ENCODE peak calls at places on chromosomes 4 and X, in six cellular contexts. G is mammary epithelial cell; M is effector memory CD4-positive, alpha-beta T cell; J is choroid plexus epithelial cell; S is stimulated activated CD8-positive, alpha-beta memory T cell treated with anti-CD3 and anti-CD28 coated beads, Interleukin-2, amount 100 ng/mL, for 48 hours; L is GM20000. R is an unnamed sample.
A peak's percentile ranks its signal among the peaks of the same experiment; 100 is the strongest.

GRCh38 chr4:169955521-169955920 is 70.7 kb downstream of the MFAP3L start:
- DNase-seq in G (no peak), M (no peak), J (no peak), S (no peak), L (no peak), R (no peak)

GRCh38 chr4:22688236-22688635 is 4.5 kb upstream of the GBA3 start:
- DNase-seq in G (peak; percentile 43), M (no peak), J (peak; percentile 4), S (no peak), L (no peak), R (no peak)

GRCh38 chrX:154091678-154092077 is 5.8 kb downstream of the MECP2 start:
- DNase-seq in G (no peak), M (no peak), J (no peak), S (no peak), L (no peak), R (no peak)

GRCh38 chr4:125837493-125838238 is 522.9 kb downstream of the FAT4 start:
- DNase-seq in G (no peak), M (no peak), J (no peak), S (no peak), L (no peak), R (no peak)

GRCh38 chr4:82801910-82802521 is 3.4 kb upstream of the SCD5 start:
- DNase-seq in G (peak; percentile 46), M (no peak), J (peak; percentile 72), S (no peak), L (no peak), R (no peak)

GRCh38 chr4:85700362-85700761 is 225.4 kb downstream of the ARHGAP24 start:
- DNase-seq in G (no peak), M (no peak), J (no peak), S (no peak), L (no peak), R (no peak)

GRCh38 chrX:138745215-138745614 is 33.7 kb upstream of the FGF13 start:
- DNase-seq in G (peak; percentile 36), M (no peak), J (peak; percentile 50), S (no peak), L (peak; percentile 6), R (no peak)

GRCh38 chrX:107107459-107107858 is 11.2 kb downstream of the RBM41 start:
- DNase-seq in G (peak; percentile 27), M (no peak), J (no peak), S (no peak), L (no peak), R (no peak)

GRCh38 chrX:2266445-2267349 is 234.1 kb downstream of the DHRSX start:
- DNase-seq in G (no peak), M (no peak), J (no peak), S (no peak), L (no peak), R (no peak)

GRCh38 chrX:10166731-10167149 is 10.0 kb downstream of the CLCN4 start:
- DNase-seq in G (peak; percentile 48), M (no peak), J (no peak), S (peak; percentile 3), L (no peak), R (no peak)

GRCh38 chr4:165532976-165533375 is 154.2 kb downstream of the CPE start:
- DNase-seq in G (no peak), M (no peak), J (no peak), S (no peak), L (no peak), R (no peak)

GRCh38 chr4:63563288-63564014 is 845.8 kb downstream of the TECRL start:
- DNase-seq in G (no peak), M (no peak), J (no peak), S (no peak), L (no peak), R (no peak)

GRCh38 chrX:66638591-66639500 is at the start of gene EDA2R:
- DNase-seq in G (peak; percentile 89), M (no peak), J (peak; percentile 93), S (no peak), L (peak; percentile 70), R (no peak)

GRCh38 chr4:140686799-140687198 is 69.4 kb downstream of the TBC1D9 start:
- DNase-seq in G (no peak), M (no peak), J (no peak), S (no peak), L (no peak), R (no peak)

GRCh38 chr4:171281359-171281758 is 531.8 kb upstream of the GALNTL6 start:
- DNase-seq in G (no peak), M (no peak), J (no peak), S (no peak), L (no peak), R (no peak)

GRCh38 chr4:123832173-123833026 is 435.8 kb downstream of the SPRY1 start:
- DNase-seq in G (peak; percentile 94), M (no peak), J (peak; percentile 100), S (no peak), L (no peak), R (no peak)

GRCh38 chr4:1375051-1375721 is 28.2 kb downstream of the UVSSA start:
- DNase-seq in G (no peak), M (no peak), J (no peak), S (no peak), L (no peak), R (no peak)

GRCh38 chr4:11614426-11614825 is 185.7 kb upstream of the HS3ST1 start:
- DNase-seq in G (peak; percentile 87), M (no peak), J (peak; percentile 36), S (no peak), L (no peak), R (no peak)

GRCh38 chrX:3540105-3540504 is 173.3 kb downstream of the PRKX start:
- DNase-seq in G (peak; percentile 48), M (no peak), J (no peak), S (no peak), L (no peak), R (no peak)

GRCh38 chrX:154382483-154383069 is 3.5 kb downstream of the EMD start:
- DNase-seq in G (no peak), M (no peak), J (no peak), S (no peak), L (no peak), R (no peak)

GRCh38 chrX:8783100-8784098 is 17.8 kb downstream of the FAM9A start:
- DNase-seq in G (no peak), M (no peak), J (peak; percentile 12), S (peak; percentile 18), L (peak; percentile 50), R (peak; percentile 19)

GRCh38 chrX:110667706-110668105 is 127.9 kb downstream of the CHRDL1 start:
- DNase-seq in G (no peak), M (no peak), J (no peak), S (no peak), L (no peak), R (no peak)

GRCh38 chr4:8191136-8191747 is 7.8 kb upstream of the SH3TC1 start:
- DNase-seq in G (peak; percentile 70), M (no peak), J (peak; percentile 91), S (no peak), L (no peak), R (no peak)

GRCh38 chr4:26410385-26411293 is 79.6 kb downstream of the CCKAR start:
- DNase-seq in G (peak; percentile 42), M (no peak), J (peak; percentile 80), S (no peak), L (peak; percentile 39), R (peak; percentile 4)

GRCh38 chrX:119880552-119881437 is 9.2 kb downstream of the NDUFA1 start:
- DNase-seq in G (peak; percentile 29), M (no peak), J (peak; percentile 78), S (no peak), L (peak; percentile 56), R (no peak)

GRCh38 chrX:78514852-78515251 is 144.3 kb downstream of the RTL3 start:
- DNase-seq in G (peak; percentile 37), M (no peak), J (no peak), S (no peak), L (peak; percentile 2), R (no peak)

GRCh38 chr4:77579406-77580076 is 26.1 kb upstream of the CXCL13 start:
- DNase-seq in G (peak; percentile 87), M (no peak), J (peak; percentile 85), S (no peak), L (no peak), R (no peak)

GRCh38 chr4:169810325-169811323 is 52.9 kb upstream of the HPF1 start:
- DNase-seq in G (peak; percentile 55), M (no peak), J (peak; percentile 92), S (no peak), L (peak; percentile 68), R (no peak)

GRCh38 chr4:147057631-147057980 is 111.9 kb upstream of the TTC29 start:
- DNase-seq in G (peak; percentile 20), M (no peak), J (peak; percentile 71), S (no peak), L (no peak), R (no peak)

GRCh38 chr4:74738756-74739155 is 55.6 kb downstream of the BTC start:
- DNase-seq in G (peak; percentile 52), M (no peak), J (no peak), S (no peak), L (no peak), R (no peak)

GRCh38 chrX:29229802-29230201 is 642.6 kb downstream of the IL1RAPL1 start:
- DNase-seq in G (peak; percentile 35), M (no peak), J (no peak), S (no peak), L (no peak), R (no peak)

GRCh38 chr4:109864134-109864533 is 16.2 kb downstream of the LRIT3 start:
- DNase-seq in G (no peak), M (no peak), J (no peak), S (no peak), L (no peak), R (no peak)

R was measured in T-helper 9 cell.